ENCODE peak calls at places on chromosomes 12 and 14, in five cellular contexts. K is psoas muscle; Q is astrocyte; V is CD4-positive, alpha-beta memory T cell; R is SJSA1. U is an unnamed sample. For H3K4me1, the result is how much of the 10 kb centered on the place peaks cover.

GRCh38 chr12:62434504-62435336 is 31.9 kb upstream of the MON2 start:
- DNase-seq in R (no peak), K (no peak), Q (no peak), V (no peak), U (no peak)

GRCh38 chr12:91985002-91985767 is 160.5 kb downstream of the BTG1 start:
- DNase-seq in R (peak), Q (peak), V (no peak), K (no peak), U (no peak)

GRCh38 chr14:23153891-23154796 is 29.3 kb downstream of the SLC7A8 start:
- DNase-seq in R (no peak), Q (peak), K (peak), V (no peak), U (peak)

GRCh38 chr12:121741743-121742142 is 29.2 kb downstream of the TMEM120B start:
- DNase-seq in V (no peak), R (peak), Q (no peak), K (no peak), U (no peak)

GRCh38 chr14:68144051-68144681 is 324.6 kb downstream of the RAD51B start:
- DNase-seq in K (peak), V (no peak), Q (peak), R (no peak), U (no peak)

GRCh38 chr12:27550653-27550975 is 26.6 kb downstream of the PPFIBP1 start:
- DNase-seq in Q (no peak), V (no peak), K (no peak), R (no peak), U (no peak)

GRCh38 chr12:102436867-102437266 is 43.5 kb downstream of the IGF1 start:
- DNase-seq in V (no peak), K (no peak), R (no peak), Q (no peak), U (no peak)

GRCh38 chr14:68676511-68676943 is 116.3 kb downstream of the ZFP36L1 start:
- DNase-seq in V (no peak), R (no peak), K (no peak), Q (no peak), U (no peak)

GRCh38 chr14:49923881-49924280 is 31.0 kb downstream of the ARF6 start:
- DNase-seq in V (no peak), Q (no peak), R (no peak), K (no peak), U (no peak)

GRCh38 chr12:86137936-86138335 is 118.3 kb downstream of the MGAT4C start:
- DNase-seq in R (no peak), V (no peak), K (no peak), Q (peak), U (no peak)

GRCh38 chr12:133108150-133108549 is 21.9 kb downstream of the ZNF891 start:
- DNase-seq in V (no peak), K (no peak), Q (no peak), R (no peak), U (no peak)

GRCh38 chr14:70192915-70193314 is 4.2 kb upstream of the SLC8A3 start:
- DNase-seq in R (no peak), K (no peak), V (no peak), Q (no peak), U (no peak)

GRCh38 chr12:89038831-89039509 is 313.3 kb downstream of the DUSP6 start:
- DNase-seq in Q (no peak), K (no peak), R (no peak), V (no peak), U (no peak)

GRCh38 chr12:47824198-47824597 is 4.5 kb upstream of the HDAC7 start:
- DNase-seq in V (peak), Q (no peak), K (no peak), R (no peak), U (peak)

GRCh38 chr14:81388236-81388801 is 11.8 kb downstream of the STON2 start:
- DNase-seq in Q (no peak), K (no peak), R (no peak), V (no peak), U (no peak)

GRCh38 chr12:102965281-102966155 is 8.0 kb downstream of the ASCL1 start:
- DNase-seq in R (no peak), Q (no peak), K (no peak), V (no peak), U (no peak)

GRCh38 chr14:94953541-94954260 is 183.8 kb upstream of the GSC start:
- DNase-seq in Q (no peak), K (no peak), R (no peak), V (no peak), U (no peak)

GRCh38 chr14:66403183-66403582 is 83.0 kb upstream of the CCDC196 start:
- DNase-seq in R (no peak), V (no peak), Q (peak), K (no peak), U (no peak)

GRCh38 chr12:74747305-74747704 is 209.7 kb downstream of the ATXN7L3B start:
- DNase-seq in K (no peak), V (no peak), Q (peak), R (no peak), U (no peak)

GRCh38 chr12:108822458-108823205 is 34.8 kb downstream of the SSH1 start:
- DNase-seq in V (no peak), K (no peak), Q (no peak), R (no peak), U (no peak)
- H3K4me1 ChIP-seq in V (under half), K (half or more), Q (half or more), R (half or more), U (under half)

GRCh38 chr14:60508363-60508706 is 611 bp upstream of the SIX6 start:
- DNase-seq in R (no peak), K (no peak), V (no peak), Q (no peak), U (no peak)
- H3K4me3 ChIP-seq in R (no peak), K (peak), V (no peak), Q (no peak), U (no peak)

DNA sequence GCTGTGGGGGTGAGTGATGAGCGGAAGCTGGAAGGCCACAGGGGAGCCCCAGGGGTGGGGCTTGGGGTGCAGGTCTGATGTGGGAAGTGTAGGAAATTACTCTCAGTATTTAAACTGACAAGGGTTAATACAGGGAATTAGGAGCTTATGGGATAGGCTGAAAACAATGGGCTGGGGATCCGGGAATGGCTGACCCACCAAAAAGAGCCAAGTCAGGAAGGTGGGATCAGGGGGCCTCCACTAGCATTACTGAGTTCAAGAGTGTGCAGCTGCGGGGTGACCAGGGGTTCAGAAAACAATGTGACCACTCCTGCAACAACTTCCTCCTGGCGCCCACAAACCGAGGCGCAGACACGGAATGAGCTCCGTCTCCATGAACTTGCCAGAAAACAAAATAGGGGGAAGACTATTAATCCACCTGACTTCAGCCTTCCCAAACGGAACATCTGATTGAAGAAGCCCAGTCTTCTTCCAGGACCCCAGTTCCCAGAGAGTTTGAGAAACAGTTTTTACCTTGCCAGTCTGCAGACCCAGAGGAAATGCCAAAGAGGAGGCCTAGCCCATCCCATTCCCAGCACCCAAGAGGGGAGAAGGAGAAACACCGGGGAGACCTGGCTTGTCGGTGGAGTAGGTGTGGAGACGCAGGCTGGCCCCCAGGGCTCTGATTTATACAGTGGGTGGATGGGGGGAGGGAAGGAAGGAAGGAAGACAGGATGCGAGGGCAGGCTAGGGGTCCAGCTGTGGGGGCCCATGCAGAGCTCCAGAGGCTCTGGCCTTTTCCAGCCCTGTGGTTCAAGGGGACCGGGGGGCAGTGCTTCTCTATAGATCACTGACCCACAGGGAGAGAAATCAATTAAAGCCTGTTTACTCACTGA is 16.5 kb upstream of the YY1 start:
- DNase-seq in R (no peak), K (no peak), Q (no peak), V (no peak), U (no peak)
- H3K27ac ChIP-seq in R (no peak), K (no peak), Q (no peak), V (peak), U (no peak)

GRCh38 chr12:96211989-96212388 is 17.8 kb downstream of the ELK3 start:
- DNase-seq in V (peak), Q (no peak), K (no peak), R (no peak), U (no peak)
- H3K4me1 ChIP-seq in V (half or more), Q (under half), K (under half), R (under half), U (under half)

DNA sequence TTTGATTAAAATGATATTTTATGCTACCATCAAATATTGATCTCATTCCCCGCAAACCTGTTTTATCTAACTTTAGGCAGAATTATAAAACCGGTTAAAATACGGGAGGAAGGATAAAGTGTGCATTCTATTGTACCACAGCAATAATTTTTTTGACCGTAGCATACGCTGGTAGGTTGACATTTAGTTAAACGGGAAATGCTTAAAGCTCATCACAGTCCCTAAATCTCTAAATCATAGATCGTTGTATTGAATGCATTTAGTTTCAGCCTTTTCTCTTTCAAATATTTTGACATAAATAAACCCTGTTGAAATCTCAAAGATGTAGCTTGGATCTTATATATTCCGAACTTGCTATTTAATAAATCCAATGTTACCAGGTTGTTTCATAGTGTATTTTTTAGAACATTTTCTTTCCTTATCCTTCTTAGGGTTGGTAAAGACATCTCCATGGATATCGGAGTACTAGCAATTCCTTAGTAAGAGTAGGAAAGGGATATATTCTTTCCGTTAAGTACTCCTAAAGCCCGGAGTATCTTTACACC is 811 bp downstream of the CLEC2B start:
- DNase-seq in V (no peak), K (no peak), R (no peak), Q (no peak), U (no peak)
- H3K4me3 ChIP-seq in V (peak), K (peak), R (peak), Q (no peak), U (no peak)

GRCh38 chr14:74571441-74571841 is 40.6 kb downstream of the LTBP2 start:
- DNase-seq in R (peak), V (no peak), Q (peak), K (peak), U (peak)
- H3K27ac ChIP-seq in R (peak), V (no peak), Q (peak), K (peak), U (peak)

DNA sequence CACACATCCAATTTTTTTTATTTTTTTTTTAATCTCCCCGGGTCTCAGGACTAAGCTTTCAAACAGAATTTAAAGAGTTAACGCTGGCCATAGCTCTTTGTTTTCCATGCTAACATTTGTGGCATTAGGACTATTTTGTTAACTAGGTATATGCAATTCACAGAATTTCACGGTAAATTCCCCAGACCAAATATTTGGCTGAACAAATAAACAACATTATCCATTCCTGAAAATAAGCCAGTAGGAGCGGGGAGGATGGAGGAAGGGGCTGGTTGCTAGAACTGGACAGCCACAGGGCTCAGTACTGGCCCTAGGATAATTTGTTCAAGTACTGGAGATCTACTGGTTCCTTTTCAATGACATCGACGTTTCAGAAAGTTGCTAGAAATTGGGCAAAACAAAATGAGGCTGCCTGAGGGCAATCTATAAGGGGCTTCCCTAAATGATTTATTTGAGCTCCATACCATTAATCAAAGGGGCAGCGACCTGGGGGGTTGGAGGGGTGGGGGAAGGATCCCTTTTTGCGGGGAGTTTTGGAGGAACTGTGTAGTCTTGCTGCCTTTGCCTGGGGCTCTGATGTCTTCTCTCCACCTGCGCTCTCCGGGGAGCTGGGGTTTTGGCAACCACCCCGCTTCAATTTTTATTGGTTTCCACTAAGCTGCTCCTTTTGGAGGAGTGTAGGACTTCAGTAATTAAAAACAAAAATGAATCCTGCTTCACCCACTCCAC is 9.0 kb downstream of the BMP4 start:
- DNase-seq in R (no peak), Q (peak), V (no peak), K (no peak), U (no peak)
- H3K4me1 ChIP-seq in R (under half), Q (under half), V (under half), K (under half), U (under half)

DNA sequence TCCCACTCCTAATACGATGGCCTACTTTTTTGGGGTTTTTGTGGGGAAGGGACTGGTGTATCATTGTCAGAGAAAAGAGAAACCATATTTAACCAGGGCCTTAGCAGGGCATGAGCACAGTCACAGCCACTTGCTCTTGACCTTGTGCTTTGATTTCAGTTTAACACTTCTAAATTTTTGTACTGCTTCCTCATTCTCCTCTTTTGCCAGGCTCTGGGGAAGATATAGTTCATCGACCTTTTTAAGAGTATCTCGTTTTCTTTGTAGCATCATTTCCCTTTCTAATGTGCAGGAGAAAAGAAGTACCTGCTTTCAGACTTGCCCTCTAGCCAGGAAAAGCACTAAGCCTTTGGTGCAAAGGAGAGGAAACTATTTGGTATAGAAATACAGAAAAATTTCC is 2.2 kb downstream of the ZBTB1 start:
- DNase-seq in K (no peak), Q (no peak), V (no peak), R (no peak), U (no peak)
- H3K4me3 ChIP-seq in K (peak), Q (peak), V (peak), R (peak), U (no peak)

GRCh38 chr14:103867020-103867419 is 19.6 kb upstream of the PPP1R13B start:
- DNase-seq in V (no peak), Q (no peak), K (no peak), R (no peak), U (peak)

GRCh38 chr14:103867523-103867953 is 20.2 kb upstream of the PPP1R13B start:
- DNase-seq in V (no peak), R (no peak), K (no peak), Q (no peak), U (no peak)

GRCh38 chr14:103869406-103870143 is 22.2 kb upstream of the PPP1R13B start:
- DNase-seq in V (no peak), K (no peak), Q (no peak), R (no peak), U (no peak)

GRCh38 chr14:103870144-103870876 is 22.9 kb upstream of the PPP1R13B start:
- DNase-seq in Q (no peak), V (no peak), R (no peak), K (no peak), U (no peak)

GRCh38 chr14:103868242-103868897 is 21.0 kb upstream of the PPP1R13B start:
- DNase-seq in V (no peak), K (no peak), Q (no peak), R (no peak), U (no peak)
- H3K27ac ChIP-seq in V (no peak), K (no peak), Q (no peak), R (no peak), U (no peak)

GRCh38 chr12:110557300-110557699 is 25.8 kb downstream of the PPTC7 start:
- DNase-seq in K (no peak), V (no peak), R (no peak), Q (no peak), U (no peak)
- H3K4me1 ChIP-seq in K (half or more), V (half or more), R (under half), Q (under half), U (under half)

U was measured in aorta.